ENCODE peak calls at places on chromosomes 11 and 22, in eight cellular contexts. O, X, Q, D, G, Z, C and J are unnamed samples.

GRCh38 chr22:17120281-17120680 is 879 bp downstream of the TMEM121B start:
- DNase-seq in O (peak; percentile 59), X (peak; percentile 69), Q (peak; percentile 34), D (peak; percentile 74), G (no peak), Z (peak; percentile 30), C (peak; percentile 77), J (peak; percentile 17)

GRCh38 chr22:49229483-49230193 is 598.0 kb downstream of the BRD1 start:
- DNase-seq in O (no peak), X (no peak), Q (no peak), D (no peak), G (no peak), Z (no peak), C (no peak), J (no peak)

GRCh38 chr11:26579683-26580082 is 7.6 kb upstream of the MUC15 start:
- DNase-seq in O (no peak), X (no peak), Q (no peak), D (no peak), G (no peak), Z (no peak), C (no peak), J (no peak)

GRCh38 chr11:73999581-74000306 is 9.1 kb downstream of the UCP3 start:
- DNase-seq in O (no peak), X (no peak), Q (no peak), D (no peak), G (no peak), Z (no peak), C (no peak), J (no peak)

GRCh38 chr22:23970201-23970641 is 3.5 kb downstream of the DDTL start:
- DNase-seq in O (no peak), X (no peak), Q (no peak), D (no peak), G (no peak), Z (no peak), C (no peak), J (no peak)

GRCh38 chr11:79173615-79174014 is 267.2 kb downstream of the TENM4 start:
- DNase-seq in O (no peak), X (no peak), Q (no peak), D (no peak), G (no peak), Z (peak; percentile 77), C (no peak), J (no peak)

GRCh38 chr11:12137938-12138731 is 27.7 kb downstream of the MICAL2 start:
- DNase-seq in O (no peak), X (no peak), Q (peak; percentile 12), D (no peak), G (no peak), Z (peak; percentile 98), C (no peak), J (no peak)

GRCh38 chr11:10669258-10670033 is 24.1 kb downstream of the IRAG1 start:
- DNase-seq in O (peak; percentile 78), X (no peak), Q (no peak), D (no peak), G (no peak), Z (peak; percentile 76), C (peak; percentile 23), J (no peak)

GRCh38 chr11:69654001-69654659 is 13.2 kb downstream of the CCND1 start:
- DNase-seq in O (peak; percentile 57), X (no peak), Q (no peak), D (no peak), G (peak; percentile 35), Z (no peak), C (peak; percentile 57), J (no peak)

GRCh38 chr11:103870821-103871309 is 165.6 kb upstream of the DDI1 start:
- DNase-seq in O (peak; percentile 44), X (no peak), Q (no peak), D (no peak), G (no peak), Z (no peak), C (peak; percentile 26), J (no peak)

GRCh38 chr11:78784321-78785061 is 209.8 kb upstream of the NARS2 start:
- DNase-seq in O (no peak), X (no peak), Q (no peak), D (no peak), G (no peak), Z (peak; percentile 95), C (no peak), J (no peak)

GRCh38 chr11:76592961-76593360 is 77.6 kb downstream of the LRRC32 start:
- DNase-seq in O (no peak), X (no peak), Q (peak; percentile 82), D (no peak), G (no peak), Z (no peak), C (no peak), J (no peak)

GRCh38 chr11:42840176-42840829 is 471.5 kb upstream of the API5 start:
- DNase-seq in O (no peak), X (no peak), Q (no peak), D (no peak), G (no peak), Z (no peak), C (no peak), J (no peak)

GRCh38 chr11:57805780-57806179 is 44.2 kb downstream of the CTNND1 start:
- DNase-seq in O (no peak), X (no peak), Q (no peak), D (no peak), G (no peak), Z (no peak), C (peak; percentile 69), J (no peak)

GRCh38 chr11:94553938-94554337 is 10.2 kb downstream of the FUT4 start:
- DNase-seq in O (no peak), X (no peak), Q (no peak), D (peak; percentile 51), G (no peak), Z (peak; percentile 91), C (peak; percentile 36), J (no peak)

GRCh38 chr11:61728940-61729219 is 23.6 kb upstream of the MYRF start:
- DNase-seq in O (no peak), X (no peak), Q (no peak), D (no peak), G (no peak), Z (peak; percentile 50), C (no peak), J (no peak)

GRCh38 chr22:46267431-46268279 is at the start of gene TTC38:
- DNase-seq in O (peak; percentile 96), X (peak; percentile 91), Q (peak; percentile 94), D (peak; percentile 89), G (peak; percentile 96), Z (peak; percentile 60), C (peak; percentile 98), J (peak; percentile 88)
- TF ChIP-seq POLR2A in O (peak; percentile 29), X (peak; percentile 49), Q (peak; percentile 83), D (peak; percentile 75), G (peak; percentile 90), Z (peak; percentile 37), C (peak; percentile 87), J (peak; percentile 41)

GRCh38 chr11:71450507-71450906 is 2.3 kb upstream of the DHCR7 start:
- DNase-seq in O (no peak), X (no peak), Q (no peak), D (no peak), G (no peak), Z (no peak), C (no peak), J (no peak)

GRCh38 chr11:71453021-71453910 is at the start of gene NADSYN1:
- DNase-seq in O (peak; percentile 98), X (peak; percentile 98), Q (peak; percentile 99), D (peak; percentile 97), G (peak; percentile 99), Z (peak; percentile 87), C (peak; percentile 99), J (peak; percentile 99)

GRCh38 chr11:71452354-71453020 is 516 bp upstream of the NADSYN1 start:
- DNase-seq in O (peak; percentile 81), X (peak; percentile 54), Q (peak; percentile 71), D (no peak), G (peak; percentile 62), Z (peak; percentile 35), C (peak; percentile 65), J (peak; percentile 55)

GRCh38 chr11:71453911-71454304 is 905 bp downstream of the NADSYN1 start:
- DNase-seq in O (no peak), X (no peak), Q (no peak), D (no peak), G (no peak), Z (no peak), C (no peak), J (no peak)

GRCh38 chr11:71451596-71452353 is 1.2 kb upstream of the NADSYN1 start:
- DNase-seq in O (no peak), X (no peak), Q (peak; percentile 46), D (peak; percentile 72), G (peak; percentile 54), Z (no peak), C (peak; percentile 60), J (peak; percentile 32)
- TF ChIP-seq POLR2A in O (no peak), X (no peak), Q (peak; percentile 25), D (no peak), G (no peak), Z (no peak), C (no peak), J (no peak)

GRCh38 chr22:46054091-46054877 is 77.3 kb upstream of the WNT7B start:
- DNase-seq in O (peak; percentile 75), X (peak; percentile 87), Q (peak; percentile 70), D (no peak), G (peak; percentile 77), Z (peak; percentile 45), C (peak; percentile 72), J (no peak)

GRCh38 chr22:46054878-46055158 is 77.9 kb upstream of the WNT7B start:
- DNase-seq in O (no peak), X (no peak), Q (no peak), D (no peak), G (no peak), Z (no peak), C (peak; percentile 19), J (no peak)

GRCh38 chr22:46055851-46056168 is 78.8 kb upstream of the WNT7B start:
- DNase-seq in O (no peak), X (no peak), Q (no peak), D (no peak), G (no peak), Z (no peak), C (no peak), J (no peak)

GRCh38 chr22:46056169-46057041 is 79.4 kb upstream of the WNT7B start:
- DNase-seq in O (peak; percentile 58), X (peak; percentile 65), Q (peak; percentile 14), D (no peak), G (peak; percentile 51), Z (no peak), C (peak; percentile 65), J (no peak)

DNA sequence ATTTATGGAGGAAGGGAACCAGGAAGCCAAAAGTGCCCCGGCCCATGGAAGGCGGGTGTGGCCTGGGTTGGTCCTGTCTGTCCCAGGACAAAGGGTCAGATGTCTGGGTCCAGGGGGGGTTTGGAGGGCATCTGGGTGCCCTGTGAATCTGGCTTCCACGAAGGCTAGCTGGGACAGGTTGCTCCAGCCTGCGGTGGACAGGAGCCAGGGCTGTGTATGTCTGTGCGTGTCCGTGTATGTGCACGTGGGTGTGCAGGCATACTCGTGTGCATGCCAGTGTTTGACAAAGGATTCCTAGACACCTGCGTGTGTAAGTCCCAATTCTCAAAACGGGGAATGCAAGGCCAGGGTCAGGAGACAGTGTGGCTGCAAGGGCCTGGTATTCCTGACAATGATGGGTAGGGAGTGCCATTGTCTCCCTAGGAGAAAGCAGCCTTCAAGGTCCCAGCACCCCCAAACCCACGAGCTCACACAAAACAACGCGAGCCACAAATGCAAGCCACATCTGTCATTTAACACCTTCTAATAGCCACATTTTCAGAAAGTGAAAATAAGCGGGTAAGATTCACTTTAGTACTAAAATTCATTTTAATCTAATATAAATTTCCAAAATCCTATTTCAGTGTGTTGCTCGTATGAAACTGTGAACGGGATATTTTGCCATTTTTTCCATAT is 78.4 kb upstream of the WNT7B start:
- DNase-seq in O (peak; percentile 48), X (peak; percentile 70), Q (peak; percentile 79), D (no peak), G (peak; percentile 73), Z (no peak), C (peak; percentile 77), J (no peak)
- TF ChIP-seq POLR2A in O (no peak), X (no peak), Q (no peak), D (no peak), G (no peak), Z (no peak), C (no peak), J (no peak)

GRCh38 chr11:118265954-118266353 is 1.9 kb upstream of the MPZL2 start:
- DNase-seq in O (no peak), X (no peak), Q (peak; percentile 83), D (no peak), G (peak; percentile 60), Z (no peak), C (no peak), J (no peak)
- TF ChIP-seq POLR2A in O (no peak), X (no peak), Q (peak; percentile 45), D (no peak), G (no peak), Z (no peak), C (no peak), J (no peak)